ENCODE peak calls at places on chromosomes 7 and 10, in six cellular contexts. I is CD8-positive, alpha-beta T cell; A is gastrocnemius medialis; Q is Peyer's patch; R is ovary; V is hepatocyte. F is an unnamed sample.
A peak's percentile ranks its signal among the peaks of the same experiment; 100 is the strongest.

GRCh38 chr10:49119746-49120145 is 4.4 kb upstream of the VSTM4 start:
- DNase-seq in I (no peak), A (no peak), Q (no peak), R (no peak), V (no peak), F (no peak)

GRCh38 chr7:66296001-66296521 is 90.9 kb downstream of the TPST1 start:
- DNase-seq in I (no peak), A (no peak), Q (no peak), R (no peak), V (no peak), F (no peak)

GRCh38 chr10:92720306-92721165 is 30.8 kb downstream of the HHEX start:
- DNase-seq in I (no peak), A (no peak), Q (no peak), R (no peak), V (no peak), F (no peak)

GRCh38 chr7:27409776-27410175 is 167.2 kb downstream of the EVX1 start:
- DNase-seq in I (no peak), A (no peak), Q (no peak), R (no peak), V (peak; percentile 19), F (no peak)

GRCh38 chr7:40221836-40222235 is 87.0 kb downstream of the SUGCT start:
- DNase-seq in I (no peak), A (no peak), Q (no peak), R (no peak), V (peak; percentile 14), F (no peak)

GRCh38 chr7:94190599-94191061 is 186.5 kb upstream of the BET1 start:
- DNase-seq in I (no peak), A (no peak), Q (no peak), R (no peak), V (peak; percentile 50), F (no peak)

GRCh38 chr7:18893156-18893555 is 224.3 kb downstream of the TWIST1 start:
- DNase-seq in I (no peak), A (no peak), Q (no peak), R (no peak), V (no peak), F (no peak)

GRCh38 chr10:88616250-88616977 is 29.9 kb downstream of the LIPJ start:
- DNase-seq in I (no peak), A (no peak), Q (no peak), R (no peak), V (no peak), F (no peak)

GRCh38 chr10:5534880-5535856 is 10.4 kb downstream of the CALML3 start:
- DNase-seq in I (no peak), A (no peak), Q (peak; percentile 7), R (no peak), V (no peak), F (no peak)

GRCh38 chr7:52260046-52260665 is 775.3 kb upstream of the POM121L12 start:
- DNase-seq in I (no peak), A (no peak), Q (no peak), R (no peak), V (peak; percentile 44), F (no peak)

DNA sequence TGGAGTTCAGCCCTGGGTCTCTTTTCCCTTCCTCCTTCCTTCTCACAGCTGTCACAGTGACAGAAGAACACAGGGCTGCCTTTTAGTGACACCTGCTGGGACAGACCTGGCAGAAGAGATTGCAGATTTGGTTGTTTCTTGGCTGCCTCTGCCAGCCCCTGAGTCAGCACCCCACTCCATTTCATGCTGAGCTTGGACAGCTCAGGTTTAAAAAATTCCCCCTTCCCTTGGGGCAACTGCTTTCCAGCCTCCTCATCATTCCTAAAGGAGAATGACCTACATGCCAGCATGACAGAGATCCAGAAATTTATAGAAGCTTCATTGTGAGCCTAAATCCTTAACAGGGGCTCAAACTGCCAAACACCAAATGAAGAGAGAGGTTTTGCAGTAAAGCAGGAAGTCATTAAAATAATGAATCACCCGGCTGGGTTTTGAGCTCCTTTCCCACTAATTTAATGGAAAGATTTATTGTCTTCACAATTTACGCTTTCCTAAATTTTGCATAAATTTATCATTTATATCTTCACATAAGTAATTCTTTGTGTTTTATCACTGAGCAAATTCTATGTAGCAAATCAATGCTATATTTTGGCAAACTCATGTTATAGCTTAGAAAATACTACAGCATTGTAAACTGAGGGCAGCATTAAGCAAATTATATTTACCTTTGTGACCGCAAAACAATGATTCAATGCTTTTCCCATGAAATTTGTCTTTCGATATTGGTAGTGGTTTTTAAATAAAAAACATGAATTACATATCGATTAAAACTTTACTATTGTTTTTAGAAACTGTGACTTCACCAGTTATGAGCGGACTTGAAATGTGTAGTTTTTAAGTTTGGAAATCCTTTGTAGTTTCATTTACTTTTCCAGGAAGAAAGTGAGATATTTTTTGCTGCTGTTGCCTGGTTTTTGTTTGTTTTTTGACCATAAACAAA is 399.5 kb upstream of the ANKRD30A start:
- DNase-seq in I (no peak), A (peak; percentile 10), Q (no peak), R (no peak), V (peak; percentile 60), F (no peak)
- TF ChIP-seq CTCF in I (no peak), A (no peak), Q (no peak), R (no peak), V (peak; percentile 58), F (no peak)

DNA sequence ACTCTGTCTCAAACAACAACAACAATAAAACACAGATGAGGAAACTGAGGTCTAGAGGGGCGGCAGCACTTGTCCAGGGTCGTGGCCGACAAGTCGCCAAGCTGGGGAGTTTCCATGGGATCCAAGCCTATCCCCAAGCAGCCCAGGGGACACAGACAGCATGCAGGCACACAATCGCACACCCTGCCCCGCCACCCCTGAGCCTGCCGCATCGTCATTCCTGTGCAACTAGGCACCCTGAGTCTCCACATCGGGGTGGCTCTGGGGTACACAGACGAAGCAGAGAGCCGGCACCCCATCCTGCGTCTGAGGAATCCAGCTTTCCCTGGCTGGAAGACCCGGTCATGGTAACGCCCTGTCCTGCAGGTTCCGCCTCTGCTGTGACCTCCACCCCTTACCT is 136.0 kb upstream of the TNRC18 start:
- DNase-seq in I (no peak), A (no peak), Q (no peak), R (peak; percentile 51), V (no peak), F (no peak)
- H3K4me1 ChIP-seq in I (peaks cover 55% of the 10 kb centered on the region), A (peaks cover 50% of the 10 kb centered on the region), Q (peaks cover 60% of the 10 kb centered on the region), R (peaks cover 14% of the 10 kb centered on the region), V (peaks cover 37% of the 10 kb centered on the region), F (peaks cover 48% of the 10 kb centered on the region)

DNA sequence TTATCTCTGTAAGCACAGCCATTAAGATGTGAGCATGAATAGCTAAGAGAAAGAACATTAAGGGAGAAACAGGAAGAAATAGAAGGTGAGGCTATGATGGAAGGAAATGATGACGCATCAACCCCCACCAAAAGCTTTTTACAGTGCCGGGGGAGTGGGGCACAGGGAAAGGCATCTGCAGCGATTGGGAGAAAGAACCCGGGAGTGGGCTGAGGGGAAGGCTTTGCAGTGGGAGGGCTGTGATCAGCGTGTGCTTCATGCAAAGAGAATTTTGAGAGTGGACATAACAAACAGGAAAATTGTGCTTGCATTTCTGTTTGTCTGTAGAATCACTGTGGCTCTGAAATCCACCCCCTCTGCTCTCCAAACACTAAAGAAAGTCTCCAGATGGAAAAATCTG is 250.8 kb downstream of the KCNMA1 start:
- DNase-seq in I (no peak), A (no peak), Q (no peak), R (no peak), V (peak; percentile 34), F (no peak)
- H3K4me3 ChIP-seq in I (no peak overlapping the region), A (no peak overlapping the region), Q (no peak overlapping the region), R (no peak overlapping the region), V (no peak overlapping the region), F (no peak overlapping the region)

DNA sequence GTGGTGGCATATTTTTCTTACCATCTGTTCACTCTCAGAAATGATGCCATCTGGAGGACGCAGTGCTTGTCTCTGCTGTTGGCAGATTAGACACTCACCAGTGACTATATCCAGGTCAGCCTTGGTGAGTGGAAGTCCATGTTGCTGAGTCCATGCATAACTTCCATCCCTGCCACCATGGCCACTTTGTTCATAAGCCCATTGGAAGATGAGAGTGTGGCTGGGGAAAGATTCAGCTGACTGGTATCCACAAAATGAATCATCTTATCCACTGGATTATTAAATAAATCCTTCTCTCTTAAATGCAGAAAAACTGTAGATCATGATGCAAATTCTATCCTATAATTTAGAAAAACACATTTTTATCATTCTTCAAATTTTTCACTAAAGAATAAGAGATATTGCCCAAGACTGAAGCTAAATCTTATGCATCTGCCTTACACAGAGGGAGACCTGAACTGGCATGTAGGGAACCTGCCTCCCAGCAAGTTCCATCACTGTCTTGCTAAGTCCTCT is 726.9 kb downstream of the TNS3 start:
- DNase-seq in I (no peak), A (no peak), Q (no peak), R (no peak), V (no peak), F (no peak)
- TF ChIP-seq CTCF in I (no peak), A (no peak), Q (no peak), R (no peak), V (no peak), F (no peak)

DNA sequence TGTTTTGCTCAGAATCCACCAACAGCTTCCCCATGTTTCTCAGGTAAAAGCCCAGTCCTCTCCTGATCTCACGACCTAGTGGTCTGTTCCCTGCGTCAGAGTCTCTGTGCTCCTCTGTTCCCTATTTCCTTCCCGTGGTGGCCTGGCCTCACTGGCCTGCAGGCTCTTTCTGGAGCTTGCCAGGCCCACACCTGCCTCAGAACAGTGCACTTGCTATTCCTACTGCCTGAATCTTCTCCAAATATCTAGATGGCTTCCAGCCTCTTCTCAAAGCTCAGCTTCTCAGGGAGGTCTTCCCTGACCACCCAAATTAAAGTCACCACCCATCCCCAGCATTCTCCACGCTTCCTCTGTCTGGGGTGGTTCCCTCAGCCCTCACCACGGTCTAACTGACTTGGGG is 165.3 kb downstream of the USP6NL start:
- DNase-seq in I (no peak), A (no peak), Q (no peak), R (no peak), V (no peak), F (no peak)
- H3K4me1 ChIP-seq in I (peaks cover 3% of the 10 kb centered on the region), A (no peaks in the 10 kb centered on the region), Q (no peaks in the 10 kb centered on the region), R (no peaks in the 10 kb centered on the region), V (no peaks in the 10 kb centered on the region), F (no peaks in the 10 kb centered on the region)

GRCh38 chr10:132516771-132517725 is 20.5 kb upstream of the INPP5A start:
- DNase-seq in I (no peak), A (peak; percentile 92), Q (peak; percentile 77), R (peak; percentile 97), V (peak; percentile 95), F (peak; percentile 84)
- H3K4me3 ChIP-seq in I (no peak overlapping the region), A (peak overlapping the region; percentile 30), Q (no peak overlapping the region), R (peak overlapping the region; percentile 21), V (no peak overlapping the region), F (peak overlapping the region; percentile 1)

GRCh38 chr7:103065666-103066065 is 8.9 kb downstream of the FBXL13 start:
- DNase-seq in I (peak; percentile 44), A (no peak), Q (no peak), R (no peak), V (peak; percentile 46), F (no peak)
- TF ChIP-seq CTCF in I (peak; percentile 31), A (no peak), Q (peak; percentile 22), R (no peak), V (peak; percentile 29), F (peak; percentile 13)

GRCh38 chr10:62082729-62083412 is 181.4 kb downstream of the ARID5B start:
- DNase-seq in I (peak; percentile 35), A (no peak), Q (no peak), R (no peak), V (no peak), F (no peak)
- H3K4me1 ChIP-seq in I (peaks cover 19% of the 10 kb centered on the region), A (peaks cover 70% of the 10 kb centered on the region), Q (peaks cover 39% of the 10 kb centered on the region), R (peaks cover 21% of the 10 kb centered on the region), V (peaks cover 36% of the 10 kb centered on the region), F (peaks cover 5% of the 10 kb centered on the region)

F was measured in tibial nerve.